ENCODE peak calls at places on chromosomes 11 and 22, in seven cellular contexts. One of them, this sample, is unnamed.

GRCh38 chr11:11177156-11177808 is 175.8 kb downstream of the CSNK2A3 start:
- DNase-seq in psoas muscle: no peak
- DNase-seq in MG63: no peak
- DNase-seq in cardiac muscle cell: no peak
- DNase-seq in tibial artery: no peak
- DNase-seq in choroid plexus epithelial cell: no peak
- DNase-seq in kidney: no peak
- DNase-seq in this sample: no peak

GRCh38 chr11:7527029-7527428 is 13.2 kb downstream of the PPFIBP2 start:
- DNase-seq in psoas muscle: no peak
- DNase-seq in MG63: no peak
- DNase-seq in cardiac muscle cell: no peak
- DNase-seq in tibial artery: no peak
- DNase-seq in choroid plexus epithelial cell: no peak
- DNase-seq in kidney: no peak
- DNase-seq in this sample: no peak

GRCh38 chr11:76629853-76630599 is 40.5 kb downstream of the LRRC32 start:
- DNase-seq in psoas muscle: peak
- DNase-seq in MG63: no peak
- DNase-seq in cardiac muscle cell: peak
- DNase-seq in tibial artery: peak
- DNase-seq in choroid plexus epithelial cell: peak
- DNase-seq in kidney: peak
- DNase-seq in this sample: peak

GRCh38 chr11:76666408-76666807 is 4.1 kb downstream of the LRRC32 start:
- DNase-seq in psoas muscle: no peak
- DNase-seq in MG63: no peak
- DNase-seq in cardiac muscle cell: peak
- DNase-seq in tibial artery: peak
- DNase-seq in choroid plexus epithelial cell: peak
- DNase-seq in kidney: peak
- DNase-seq in this sample: no peak

GRCh38 chr11:21475276-21475675 is 717.6 kb upstream of the ANO5 start:
- DNase-seq in psoas muscle: no peak
- DNase-seq in MG63: no peak
- DNase-seq in cardiac muscle cell: no peak
- DNase-seq in tibial artery: no peak
- DNase-seq in choroid plexus epithelial cell: no peak
- DNase-seq in kidney: no peak
- DNase-seq in this sample: no peak

GRCh38 chr11:34182921-34183685 is 77.7 kb downstream of the NAT10 start:
- DNase-seq in psoas muscle: peak
- DNase-seq in MG63: no peak
- DNase-seq in cardiac muscle cell: no peak
- DNase-seq in tibial artery: no peak
- DNase-seq in choroid plexus epithelial cell: no peak
- DNase-seq in kidney: peak
- DNase-seq in this sample: no peak

GRCh38 chr11:84552791-84553190 is 1074.4 kb downstream of the DLG2 start:
- DNase-seq in psoas muscle: no peak
- DNase-seq in MG63: no peak
- DNase-seq in cardiac muscle cell: no peak
- DNase-seq in tibial artery: no peak
- DNase-seq in choroid plexus epithelial cell: no peak
- DNase-seq in kidney: no peak
- DNase-seq in this sample: no peak

GRCh38 chr22:22948651-22949611 is 61.3 kb downstream of the IGLL5 start:
- DNase-seq in psoas muscle: no peak
- DNase-seq in MG63: no peak
- DNase-seq in cardiac muscle cell: peak
- DNase-seq in tibial artery: no peak
- DNase-seq in choroid plexus epithelial cell: peak
- DNase-seq in kidney: no peak
- DNase-seq in this sample: peak

GRCh38 chr11:18492888-18493287 is 33.9 kb downstream of the TSG101 start:
- DNase-seq in psoas muscle: no peak
- DNase-seq in MG63: no peak
- DNase-seq in cardiac muscle cell: peak
- DNase-seq in tibial artery: no peak
- DNase-seq in choroid plexus epithelial cell: peak
- DNase-seq in kidney: no peak
- DNase-seq in this sample: peak

GRCh38 chr11:75471134-75471943 is 38.3 kb upstream of the KLHL35 start:
- DNase-seq in psoas muscle: no peak
- DNase-seq in MG63: no peak
- DNase-seq in cardiac muscle cell: no peak
- DNase-seq in tibial artery: no peak
- DNase-seq in choroid plexus epithelial cell: no peak
- DNase-seq in kidney: peak
- DNase-seq in this sample: no peak

GRCh38 chr11:123107945-123108344 is 46.0 kb upstream of the HSPA8 start:
- DNase-seq in psoas muscle: no peak
- DNase-seq in MG63: no peak
- DNase-seq in cardiac muscle cell: no peak
- DNase-seq in tibial artery: no peak
- DNase-seq in choroid plexus epithelial cell: no peak
- DNase-seq in kidney: no peak
- DNase-seq in this sample: no peak

GRCh38 chr11:74756571-74756970 is 7.9 kb downstream of the RNF169 start:
- DNase-seq in psoas muscle: no peak
- DNase-seq in MG63: no peak
- DNase-seq in cardiac muscle cell: no peak
- DNase-seq in tibial artery: no peak
- DNase-seq in choroid plexus epithelial cell: no peak
- DNase-seq in kidney: no peak
- DNase-seq in this sample: no peak

GRCh38 chr11:113577356-113578163 is 102.4 kb upstream of the DRD2 start:
- DNase-seq in psoas muscle: no peak
- DNase-seq in MG63: no peak
- DNase-seq in cardiac muscle cell: no peak
- DNase-seq in tibial artery: no peak
- DNase-seq in choroid plexus epithelial cell: no peak
- DNase-seq in kidney: peak
- DNase-seq in this sample: no peak

GRCh38 chr22:41912338-41913039 is 2.4 kb downstream of the SHISA8 start:
- DNase-seq in psoas muscle: no peak
- DNase-seq in MG63: no peak
- DNase-seq in cardiac muscle cell: no peak
- DNase-seq in tibial artery: no peak
- DNase-seq in choroid plexus epithelial cell: no peak
- DNase-seq in kidney: no peak
- DNase-seq in this sample: no peak

GRCh38 chr11:64436025-64436424 is 77.1 kb downstream of the RPS6KA4 start:
- DNase-seq in psoas muscle: peak
- DNase-seq in MG63: no peak
- DNase-seq in cardiac muscle cell: no peak
- DNase-seq in tibial artery: no peak
- DNase-seq in choroid plexus epithelial cell: peak
- DNase-seq in kidney: peak
- DNase-seq in this sample: no peak

GRCh38 chr11:3108183-3108721 is 51.0 kb upstream of the CARS1 start:
- DNase-seq in psoas muscle: peak
- DNase-seq in MG63: no peak
- DNase-seq in cardiac muscle cell: no peak
- DNase-seq in tibial artery: peak
- DNase-seq in choroid plexus epithelial cell: no peak
- DNase-seq in kidney: peak
- DNase-seq in this sample: no peak

GRCh38 chr22:37260939-37261338 is 16.9 kb upstream of the RAC2 start:
- DNase-seq in psoas muscle: peak
- DNase-seq in MG63: peak
- DNase-seq in cardiac muscle cell: peak
- DNase-seq in tibial artery: peak
- DNase-seq in choroid plexus epithelial cell: peak
- DNase-seq in kidney: no peak
- DNase-seq in this sample: peak

GRCh38 chr11:2796508-2797180 is 88.9 kb downstream of the CDKN1C start:
- DNase-seq in psoas muscle: peak
- DNase-seq in MG63: no peak
- DNase-seq in cardiac muscle cell: no peak
- DNase-seq in tibial artery: peak
- DNase-seq in choroid plexus epithelial cell: no peak
- DNase-seq in kidney: peak
- DNase-seq in this sample: no peak

GRCh38 chr22:24060375-24060788 is 49.3 kb downstream of the CABIN1 start:
- DNase-seq in psoas muscle: no peak
- DNase-seq in MG63: peak
- DNase-seq in cardiac muscle cell: peak
- DNase-seq in tibial artery: peak
- DNase-seq in choroid plexus epithelial cell: peak
- DNase-seq in kidney: no peak
- DNase-seq in this sample: no peak

GRCh38 chr22:31286360-31287255 is 5.7 kb downstream of the PIK3IP1 start:
- DNase-seq in psoas muscle: no peak
- DNase-seq in MG63: no peak
- DNase-seq in cardiac muscle cell: no peak
- DNase-seq in tibial artery: peak
- DNase-seq in choroid plexus epithelial cell: peak
- DNase-seq in kidney: no peak
- DNase-seq in this sample: no peak

GRCh38 chr22:23216331-23217170 is 36.2 kb downstream of the BCR start:
- DNase-seq in psoas muscle: no peak
- DNase-seq in MG63: no peak
- DNase-seq in cardiac muscle cell: no peak
- DNase-seq in tibial artery: no peak
- DNase-seq in choroid plexus epithelial cell: no peak
- DNase-seq in kidney: peak
- DNase-seq in this sample: no peak

GRCh38 chr11:10410844-10411200 is 44.2 kb upstream of the AMPD3 start:
- DNase-seq in psoas muscle: no peak
- DNase-seq in MG63: no peak
- DNase-seq in cardiac muscle cell: peak
- DNase-seq in tibial artery: no peak
- DNase-seq in choroid plexus epithelial cell: no peak
- DNase-seq in kidney: no peak
- DNase-seq in this sample: no peak

GRCh38 chr11:34926101-34926830 is 9.8 kb downstream of the PDHX start:
- DNase-seq in psoas muscle: no peak
- DNase-seq in MG63: no peak
- DNase-seq in cardiac muscle cell: peak
- DNase-seq in tibial artery: no peak
- DNase-seq in choroid plexus epithelial cell: peak
- DNase-seq in kidney: no peak
- DNase-seq in this sample: peak

GRCh38 chr11:103842795-103843194 is 193.6 kb upstream of the DDI1 start:
- DNase-seq in psoas muscle: no peak
- DNase-seq in MG63: no peak
- DNase-seq in cardiac muscle cell: peak
- DNase-seq in tibial artery: no peak
- DNase-seq in choroid plexus epithelial cell: peak
- DNase-seq in kidney: no peak
- DNase-seq in this sample: no peak

GRCh38 chr22:40387758-40388157 is 17.4 kb downstream of the SGSM3 start:
- DNase-seq in psoas muscle: no peak
- DNase-seq in MG63: no peak
- DNase-seq in cardiac muscle cell: no peak
- DNase-seq in tibial artery: no peak
- DNase-seq in choroid plexus epithelial cell: no peak
- DNase-seq in kidney: no peak
- DNase-seq in this sample: peak
- H3K4me3 ChIP-seq in psoas muscle: no peak
- H3K4me3 ChIP-seq in MG63: no peak
- H3K4me3 ChIP-seq in cardiac muscle cell: no peak
- H3K4me3 ChIP-seq in tibial artery: no peak
- H3K4me3 ChIP-seq in choroid plexus epithelial cell: no peak
- H3K4me3 ChIP-seq in kidney: no peak
- H3K4me3 ChIP-seq in this sample: no peak

DNA sequence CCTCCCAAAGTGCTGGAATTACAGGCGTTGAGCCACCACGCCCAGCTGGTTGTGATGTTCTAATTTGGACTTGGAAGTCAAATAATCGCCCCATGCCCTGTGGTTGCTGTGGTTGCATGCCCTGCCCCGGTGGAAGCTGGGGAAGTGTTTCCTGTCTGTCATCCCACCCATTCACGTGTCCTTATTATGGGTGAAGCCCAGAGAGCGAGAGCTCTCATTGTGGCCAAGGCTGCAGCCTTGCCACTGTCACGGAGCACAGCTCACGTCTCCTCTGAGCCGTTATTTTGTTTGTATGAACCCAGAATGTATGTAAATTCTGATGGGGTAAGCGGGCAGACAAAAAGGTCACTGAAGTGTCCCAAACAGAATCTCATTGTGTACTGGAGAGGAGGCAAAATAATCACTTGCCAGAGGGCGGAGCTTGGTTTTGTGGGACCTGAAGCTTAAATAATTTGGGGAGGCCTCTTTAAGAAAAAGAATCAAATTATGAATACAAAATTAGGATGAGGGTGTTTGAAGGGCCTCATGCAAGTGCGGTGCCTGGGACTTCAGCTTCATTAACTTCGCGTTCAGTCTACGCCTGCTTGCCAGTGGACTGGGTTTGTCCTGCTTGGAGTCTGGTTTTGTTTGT is 25.8 kb upstream of the TREH start:
- DNase-seq in psoas muscle: no peak
- DNase-seq in MG63: no peak
- DNase-seq in cardiac muscle cell: no peak
- DNase-seq in tibial artery: no peak
- DNase-seq in choroid plexus epithelial cell: no peak
- DNase-seq in kidney: no peak
- DNase-seq in this sample: no peak
- H3K4me3 ChIP-seq in psoas muscle: no peak
- H3K4me3 ChIP-seq in MG63: no peak
- H3K4me3 ChIP-seq in cardiac muscle cell: no peak
- H3K4me3 ChIP-seq in tibial artery: no peak
- H3K4me3 ChIP-seq in choroid plexus epithelial cell: no peak
- H3K4me3 ChIP-seq in kidney: no peak
- H3K4me3 ChIP-seq in this sample: no peak

DNA sequence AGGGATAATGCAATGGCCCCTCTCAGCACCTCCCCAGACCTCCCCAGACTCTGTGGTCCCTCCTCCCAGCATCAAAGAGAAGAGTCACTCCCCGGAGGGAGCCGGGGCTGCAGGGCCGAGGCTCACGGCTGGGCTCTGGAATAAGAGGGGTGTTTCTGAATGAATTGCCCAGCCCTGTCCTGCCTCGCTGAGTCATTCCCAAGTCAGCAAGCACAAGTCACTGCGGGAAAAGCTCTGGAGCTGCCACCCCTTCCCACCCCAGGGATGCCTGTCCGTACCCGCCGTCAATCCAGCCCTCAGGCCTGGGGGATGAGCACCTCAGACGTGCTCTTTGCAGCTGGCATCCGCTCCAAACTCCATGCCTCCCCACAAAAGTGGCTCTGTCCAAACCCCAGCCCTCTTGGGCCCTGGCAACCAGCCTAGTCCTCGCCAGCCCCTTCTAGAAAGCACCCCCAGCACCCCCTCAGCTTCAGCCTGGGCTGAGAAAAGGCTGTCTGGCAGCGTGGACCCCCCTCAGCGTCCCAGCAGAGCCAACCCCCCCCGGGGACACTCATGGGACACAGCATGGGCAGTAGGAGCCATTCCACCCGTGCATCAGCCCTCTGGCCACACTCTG is 22.7 kb downstream of the CELSR1 start:
- DNase-seq in psoas muscle: no peak
- DNase-seq in MG63: peak
- DNase-seq in cardiac muscle cell: peak
- DNase-seq in tibial artery: no peak
- DNase-seq in choroid plexus epithelial cell: peak
- DNase-seq in kidney: peak
- DNase-seq in this sample: peak
- H3K4me3 ChIP-seq in psoas muscle: no peak
- H3K4me3 ChIP-seq in MG63: no peak
- H3K4me3 ChIP-seq in cardiac muscle cell: no peak
- H3K4me3 ChIP-seq in tibial artery: no peak
- H3K4me3 ChIP-seq in choroid plexus epithelial cell: no peak
- H3K4me3 ChIP-seq in kidney: no peak
- H3K4me3 ChIP-seq in this sample: no peak

GRCh38 chr11:368414-369335 is 624 bp upstream of the B4GALNT4 start:
- DNase-seq in psoas muscle: peak
- DNase-seq in MG63: peak
- DNase-seq in cardiac muscle cell: peak
- DNase-seq in tibial artery: no peak
- DNase-seq in choroid plexus epithelial cell: peak
- DNase-seq in kidney: peak
- DNase-seq in this sample: peak
- H3K4me3 ChIP-seq in psoas muscle: peak
- H3K4me3 ChIP-seq in MG63: peak
- H3K4me3 ChIP-seq in cardiac muscle cell: peak
- H3K4me3 ChIP-seq in tibial artery: peak
- H3K4me3 ChIP-seq in choroid plexus epithelial cell: no peak
- H3K4me3 ChIP-seq in kidney: no peak
- H3K4me3 ChIP-seq in this sample: peak

This sample was measured in hepatocyte.